ENCODE peak calls at places on chromosomes 11 and 22, in six cellular contexts. V is HCT116; N is PC-3; E is neuronal stem cell; Y is CD8-positive, alpha-beta memory T cell; D is lung. Z is an unnamed sample.
A peak's percentile ranks its signal among the peaks of the same experiment; 100 is the strongest.

GRCh38 chr11:15234796-15235195 is 120.1 kb downstream of the INSC start:
- DNase-seq in V (no peak), N (no peak), E (no peak), Y (no peak), D (no peak), Z (no peak)

GRCh38 chr22:27311666-27312566 is 489.6 kb downstream of the MN1 start:
- DNase-seq in V (no peak), N (no peak), E (no peak), Y (no peak), D (no peak), Z (no peak)

GRCh38 chr11:6413791-6414231 is 5.1 kb downstream of the APBB1 start:
- DNase-seq in V (no peak), N (no peak), E (no peak), Y (peak; percentile 64), D (no peak), Z (peak; percentile 85)

GRCh38 chr11:67054851-67055523 is 1.7 kb upstream of the RHOD start:
- DNase-seq in V (peak; percentile 26), N (peak; percentile 99), E (no peak), Y (no peak), D (peak; percentile 81), Z (no peak)

GRCh38 chr11:75925785-75926164 is 110.8 kb downstream of the UVRAG start:
- DNase-seq in V (no peak), N (peak; percentile 11), E (no peak), Y (no peak), D (no peak), Z (no peak)

GRCh38 chr11:17386331-17387084 is 2.0 kb downstream of the KCNJ11 start:
- DNase-seq in V (peak; percentile 18), N (peak; percentile 62), E (no peak), Y (no peak), D (peak; percentile 58), Z (no peak)

GRCh38 chr22:32058656-32059280 is 15.7 kb downstream of the SLC5A1 start:
- DNase-seq in V (no peak), N (no peak), E (no peak), Y (no peak), D (no peak), Z (no peak)

GRCh38 chr22:30245985-30246901 is at the start of gene LIF:
- DNase-seq in V (no peak), N (no peak), E (no peak), Y (no peak), D (no peak), Z (peak; percentile 44)

GRCh38 chr22:24153353-24153752 is 27.9 kb upstream of the SUSD2 start:
- DNase-seq in V (no peak), N (no peak), E (no peak), Y (peak; percentile 74), D (no peak), Z (peak; percentile 61)

GRCh38 chr11:122852071-122852831 is 14.0 kb downstream of the CRTAM start:
- DNase-seq in V (no peak), N (peak; percentile 43), E (no peak), Y (peak; percentile 64), D (no peak), Z (no peak)

GRCh38 chr11:2797181-2797711 is 88.3 kb downstream of the CDKN1C start:
- DNase-seq in V (no peak), N (no peak), E (no peak), Y (peak; percentile 39), D (no peak), Z (no peak)

GRCh38 chr11:57511741-57512430 is 3.6 kb downstream of the SLC43A1 start:
- DNase-seq in V (no peak), N (no peak), E (no peak), Y (no peak), D (no peak), Z (no peak)

GRCh38 chr11:58622344-58622743 is at the start of gene CNTF:
- DNase-seq in V (no peak), N (no peak), E (no peak), Y (no peak), D (no peak), Z (no peak)

GRCh38 chr22:32528316-32528715 is 53.7 kb downstream of the FBXO7 start:
- DNase-seq in V (no peak), N (no peak), E (no peak), Y (no peak), D (no peak), Z (no peak)

GRCh38 chr11:118522571-118523072 is 4.7 kb upstream of the TTC36 start:
- DNase-seq in V (no peak), N (peak; percentile 61), E (no peak), Y (no peak), D (no peak), Z (no peak)

GRCh38 chr11:22703040-22703439 is 36.6 kb downstream of the GAS2 start:
- DNase-seq in V (peak; percentile 28), N (peak; percentile 76), E (no peak), Y (no peak), D (no peak), Z (peak; percentile 20)

GRCh38 chr11:119121008-119121810 is at the start of gene HINFP:
- DNase-seq in V (peak; percentile 97), N (peak; percentile 100), E (peak; percentile 98), Y (peak; percentile 100), D (peak; percentile 100), Z (peak; percentile 99)

GRCh38 chr11:117392001-117392690 is 64.5 kb downstream of the CEP164 start:
- DNase-seq in V (no peak), N (no peak), E (no peak), Y (no peak), D (no peak), Z (no peak)

GRCh38 chr11:95450547-95451123 is 219.6 kb upstream of the SESN3 start:
- DNase-seq in V (no peak), N (no peak), E (no peak), Y (no peak), D (no peak), Z (no peak)

GRCh38 chr11:132913295-132913694 is 619.0 kb downstream of the OPCML start:
- DNase-seq in V (no peak), N (no peak), E (no peak), Y (no peak), D (no peak), Z (no peak)

GRCh38 chr11:124863826-124864165 is 1.4 kb upstream of the ROBO3 start:
- DNase-seq in V (no peak), N (peak; percentile 17), E (no peak), Y (no peak), D (no peak), Z (no peak)

GRCh38 chr11:73262851-73263495 is 9.2 kb upstream of the P2RY6 start:
- DNase-seq in V (no peak), N (peak; percentile 66), E (no peak), Y (no peak), D (no peak), Z (no peak)

GRCh38 chr11:111735262-111736116 is 30.7 kb downstream of the PPP2R1B start:
- DNase-seq in V (no peak), N (peak; percentile 99), E (no peak), Y (no peak), D (peak; percentile 63), Z (no peak)

GRCh38 chr22:44147036-44147645 is 33.6 kb upstream of the PARVG start:
- DNase-seq in V (no peak), N (no peak), E (no peak), Y (no peak), D (no peak), Z (no peak)
- H3K9me3 ChIP-seq in V (no peaks in the 10 kb centered on the region), N (no peaks in the 10 kb centered on the region), E (no peaks in the 10 kb centered on the region), Y (no peaks in the 10 kb centered on the region), D (no peaks in the 10 kb centered on the region), Z (no peaks in the 10 kb centered on the region)

GRCh38 chr11:102318469-102318868 is 1.2 kb downstream of the BIRC3 start:
- DNase-seq in V (no peak), N (peak; percentile 46), E (no peak), Y (peak; percentile 76), D (no peak), Z (peak; percentile 52)

GRCh38 chr11:102314784-102315183 is 2.5 kb upstream of the BIRC3 start:
- DNase-seq in V (no peak), N (no peak), E (no peak), Y (no peak), D (no peak), Z (no peak)

GRCh38 chr11:102317099-102317767 is at the start of gene BIRC3:
- DNase-seq in V (peak; percentile 91), N (peak; percentile 97), E (peak; percentile 40), Y (peak; percentile 97), D (peak; percentile 86), Z (peak; percentile 90)

GRCh38 chr11:102317768-102318103 is 452 bp downstream of the BIRC3 start:
- DNase-seq in V (no peak), N (peak; percentile 43), E (no peak), Y (no peak), D (no peak), Z (no peak)

GRCh38 chr11:102316505-102316904 is 779 bp upstream of the BIRC3 start:
- DNase-seq in V (no peak), N (no peak), E (no peak), Y (no peak), D (no peak), Z (no peak)
- H3K27ac ChIP-seq in V (peak overlapping the region; percentile 4), N (peak overlapping the region; percentile 74), E (no peak overlapping the region), Y (peak overlapping the region; percentile 86), D (peak overlapping the region; percentile 64), Z (peak overlapping the region; percentile 97)

GRCh38 chr22:36125434-36125833 is 35.1 kb downstream of the APOL3 start:
- DNase-seq in V (no peak), N (no peak), E (no peak), Y (no peak), D (no peak), Z (no peak)

GRCh38 chr22:36125994-36126531 is 34.5 kb downstream of the APOL3 start:
- DNase-seq in V (no peak), N (no peak), E (no peak), Y (no peak), D (no peak), Z (no peak)

GRCh38 chr22:36123673-36124630 is 36.6 kb downstream of the APOL3 start:
- DNase-seq in V (peak; percentile 83), N (peak; percentile 92), E (peak; percentile 88), Y (peak; percentile 94), D (peak; percentile 95), Z (peak; percentile 94)
- H3K4me3 ChIP-seq in V (peak overlapping the region; percentile 33), N (peak overlapping the region; percentile 43), E (no peak overlapping the region), Y (peak overlapping the region; percentile 60), D (no peak overlapping the region), Z (peak overlapping the region; percentile 45)

GRCh38 chr11:1129143-1129665 is 28.5 kb upstream of the MUC5AC start:
- DNase-seq in V (no peak), N (no peak), E (no peak), Y (no peak), D (no peak), Z (no peak)
- H3K9me3 ChIP-seq in V (peaks cover 3% of the 10 kb centered on the region), N (peaks cover 4% of the 10 kb centered on the region), E (no peaks in the 10 kb centered on the region), Y (no peaks in the 10 kb centered on the region), D (peaks cover 10% of the 10 kb centered on the region), Z (no peaks in the 10 kb centered on the region)

DNA sequence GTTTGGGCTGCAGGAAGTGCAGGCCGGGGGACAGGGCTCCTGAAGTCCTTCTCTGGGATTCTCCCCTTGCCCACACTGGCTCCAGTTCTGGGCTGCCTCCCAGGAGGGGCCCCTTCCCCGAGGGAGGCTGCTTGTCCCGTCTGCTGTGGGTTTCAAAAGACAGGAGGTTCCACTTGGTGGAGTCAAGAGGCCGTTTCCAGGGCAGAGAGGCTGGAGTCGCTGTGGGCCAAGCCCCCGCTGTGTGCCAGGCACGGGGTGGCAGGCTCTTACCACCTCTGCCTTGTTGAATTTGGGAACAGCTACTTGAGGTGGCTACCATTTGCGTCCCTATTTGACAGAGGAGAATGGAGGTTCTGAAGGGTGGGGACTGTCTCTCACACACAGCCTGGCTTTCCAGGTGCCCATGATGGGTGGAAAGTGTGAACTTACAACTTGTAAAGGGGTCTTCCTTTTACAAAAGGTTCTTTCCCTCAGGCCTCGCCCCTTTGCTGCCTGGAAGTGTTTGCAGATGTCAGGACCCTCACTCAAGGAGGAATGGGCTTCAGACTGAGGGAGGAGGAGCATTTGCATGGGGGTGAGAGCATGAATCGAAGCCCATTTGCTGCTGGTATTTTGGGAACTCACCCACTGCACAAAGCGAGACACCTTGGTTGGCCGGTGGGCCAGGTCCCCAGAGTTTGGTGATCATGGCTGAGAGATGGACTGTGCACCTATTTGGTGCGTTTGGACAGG is 24.9 kb downstream of the MPPED1 start:
- DNase-seq in V (no peak), N (no peak), E (no peak), Y (no peak), D (no peak), Z (no peak)
- H3K27ac ChIP-seq in V (no peak overlapping the region), N (no peak overlapping the region), E (no peak overlapping the region), Y (no peak overlapping the region), D (no peak overlapping the region), Z (no peak overlapping the region)